ENCODE peak calls at places on chromosomes 11 and 22, in six cellular contexts. A, O, W, X, U and E are unnamed samples.

GRCh38 chr22:26610072-26610958 is 7.5 kb downstream of the CRYBB1 start:
- DNase-seq in O (no peak), A (peak), U (peak), X (no peak), W (peak), E (no peak)

GRCh38 chr11:104912102-104912501 is 13.8 kb upstream of the CASP12 start:
- DNase-seq in O (no peak), A (no peak), X (no peak), U (no peak), W (no peak), E (no peak)

GRCh38 chr11:130774703-130775102 is 141.6 kb downstream of the SNX19 start:
- DNase-seq in O (no peak), X (no peak), A (no peak), U (no peak), W (no peak), E (no peak)

GRCh38 chr11:67119577-67120391 is 721 bp downstream of the KDM2A start:
- DNase-seq in U (peak), A (no peak), W (peak), X (no peak), O (no peak), E (no peak)

GRCh38 chr11:70478194-70478890 is 80.0 kb downstream of the CTTN start:
- DNase-seq in W (no peak), U (no peak), O (no peak), A (no peak), X (no peak), E (no peak)

GRCh38 chr22:22820626-22821025 is 67.0 kb upstream of the IGLL5 start:
- DNase-seq in O (no peak), A (no peak), W (no peak), X (no peak), U (no peak), E (no peak)

GRCh38 chr11:35617687-35618496 is at the start of gene FJX1:
- DNase-seq in X (no peak), W (peak), O (no peak), A (peak), U (peak), E (no peak)

GRCh38 chr11:128547946-128548654 is 39.3 kb downstream of the ETS1 start:
- DNase-seq in W (no peak), X (no peak), U (no peak), A (no peak), O (no peak), E (no peak)

GRCh38 chr11:27460571-27460970 is 12.0 kb downstream of the LGR4 start:
- DNase-seq in A (no peak), U (no peak), O (no peak), W (no peak), X (no peak), E (no peak)

GRCh38 chr11:12137005-12137690 is 26.8 kb downstream of the MICAL2 start:
- DNase-seq in A (no peak), O (no peak), X (no peak), W (no peak), U (no peak), E (no peak)

GRCh38 chr11:86523738-86524602 is 148.4 kb downstream of the ME3 start:
- DNase-seq in O (no peak), X (no peak), U (no peak), W (peak), A (peak), E (no peak)

GRCh38 chr11:80346660-80347059 is 905.8 kb upstream of the TENM4 start:
- DNase-seq in W (peak), U (no peak), A (no peak), O (no peak), X (no peak), E (no peak)